ENCODE peak calls at places on chromosomes 12 and 14, in four cellular contexts. M is LoVo, P is adipocyte, B is hippocampal formation. Y is an unnamed sample.

GRCh38 chr14:64938972-64939816 is 3.4 kb downstream of the GPX2 start:
- DNase-seq in M (no peak), P (no peak), B (no peak), Y (no peak)

GRCh38 chr12:104671407-104672095 is 214.8 kb downstream of the CHST11 start:
- DNase-seq in M (peak), P (peak), B (no peak), Y (peak)

GRCh38 chr12:98939350-98939749 is 294.3 kb downstream of the APAF1 start:
- DNase-seq in M (no peak), P (peak), B (peak), Y (peak)

GRCh38 chr12:80400591-80400991 is 43.4 kb upstream of the PTPRQ start:
- DNase-seq in M (no peak), P (no peak), B (no peak), Y (no peak)

GRCh38 chr12:92158711-92159534 is 13.3 kb upstream of the BTG1 start:
- DNase-seq in M (no peak), P (no peak), B (no peak), Y (no peak)

GRCh38 chr12:52197371-52198231 is 5.8 kb upstream of the KRT80 start:
- DNase-seq in M (no peak), P (no peak), B (no peak), Y (no peak)

GRCh38 chr12:79566452-79566851 is 124.3 kb downstream of the PAWR start:
- DNase-seq in M (peak), P (peak), B (no peak), Y (peak)

GRCh38 chr14:31787377-31787776 is 226.2 kb downstream of the NUBPL start:
- DNase-seq in M (peak), P (no peak), B (no peak), Y (peak)

GRCh38 chr12:109018276-109018675 is 2.6 kb downstream of the SVOP start:
- DNase-seq in M (no peak), P (no peak), B (no peak), Y (no peak)

GRCh38 chr12:50525422-50525821 is 20.6 kb downstream of the DIP2B start:
- DNase-seq in M (no peak), P (no peak), B (no peak), Y (no peak)

GRCh38 chr12:108129017-108129812 is at the start of gene WSCD2:
- DNase-seq in M (no peak), P (peak), B (peak), Y (no peak)

GRCh38 chr12:52349196-52349595 is 18.1 kb downstream of the KRT85 start:
- DNase-seq in M (no peak), P (no peak), B (no peak), Y (no peak)

GRCh38 chr14:54252072-54252730 is 144.6 kb upstream of the CDKN3 start:
- DNase-seq in M (peak), P (peak), B (no peak), Y (peak)

GRCh38 chr14:24783791-24784190 is 149.8 kb upstream of the GZMB start:
- DNase-seq in M (no peak), P (no peak), B (no peak), Y (no peak)

GRCh38 chr14:33457021-33457420 is 493.9 kb downstream of the EGLN3 start:
- DNase-seq in M (no peak), P (no peak), B (peak), Y (no peak)

GRCh38 chr14:63039800-63040380 is 5.4 kb downstream of the KCNH5 start:
- DNase-seq in M (peak), P (peak), B (peak), Y (peak)

GRCh38 chr12:13864081-13864673 is 117.2 kb downstream of the GRIN2B start:
- DNase-seq in M (peak), P (peak), B (peak), Y (peak)

GRCh38 chr12:90652280-90652679 is 302.7 kb downstream of the CCER1 start:
- DNase-seq in M (no peak), P (no peak), B (no peak), Y (no peak)

GRCh38 chr12:122732611-122733010 is 2.0 kb upstream of the HCAR1 start:
- DNase-seq in M (no peak), P (no peak), B (no peak), Y (no peak)

GRCh38 chr14:33254876-33255275 is 316.2 kb downstream of the NPAS3 start:
- DNase-seq in M (no peak), P (peak), B (no peak), Y (no peak)

GRCh38 chr12:43104524-43104923 is 447.5 kb downstream of the ADAMTS20 start:
- DNase-seq in M (no peak), P (peak), B (no peak), Y (no peak)

GRCh38 chr12:10293151-10293550 is 14.5 kb upstream of the KLRD1 start:
- DNase-seq in M (no peak), P (no peak), B (no peak), Y (no peak)

GRCh38 chr14:72952171-72952570 is 25.9 kb downstream of the DCAF4 start:
- DNase-seq in M (no peak), P (no peak), B (no peak), Y (no peak)

GRCh38 chr14:100072783-100073346 is 7.6 kb downstream of the EVL start:
- DNase-seq in M (no peak), P (no peak), B (no peak), Y (peak)

GRCh38 chr14:51738754-51739153 is 87.0 kb downstream of the FRMD6 start:
- DNase-seq in M (no peak), P (no peak), B (no peak), Y (no peak)

Y was measured in HT-29.